ENCODE peak calls at places on chromosomes 1 and 21, in ten cellular contexts. L is endothelial cell of umbilical vein; F is right atrium auricular region; O is stomach; G is CD8-positive, alpha-beta T cell; B is left lung; H is transverse colon; J is lower lobe of right lung; S is H1; Q is CD8-positive, alpha-beta memory T cell. E is an unnamed sample.

GRCh38 chr1:162475539-162476185 is 22.0 kb upstream of the UHMK1 start:
- DNase-seq in F (no peak), G (no peak), H (no peak), S (peak; percentile 61), J (no peak), B (no peak), L (no peak), Q (no peak), O (no peak), E (no peak)

GRCh38 chr1:5990913-5991783 is 1.1 kb downstream of the NPHP4 start:
- DNase-seq in S (no peak), H (peak; percentile 43), J (peak; percentile 66), B (peak; percentile 88), Q (peak; percentile 44), G (peak; percentile 37), L (peak; percentile 33), O (peak; percentile 35), F (no peak), E (no peak)

GRCh38 chr1:222973561-222973960 is 158.7 kb downstream of the DISP1 start:
- DNase-seq in O (no peak), L (no peak), F (no peak), J (no peak), B (no peak), H (no peak), S (no peak), G (no peak), Q (no peak), E (no peak)

GRCh38 chr1:97989094-97989680 is 68.4 kb upstream of the DPYD start:
- DNase-seq in L (no peak), F (no peak), O (no peak), S (no peak), B (no peak), G (no peak), H (no peak), Q (no peak), J (no peak), E (no peak)

GRCh38 chr1:6127587-6128163 is 52.4 kb downstream of the CHD5 start:
- DNase-seq in L (peak; percentile 56), O (peak; percentile 63), Q (peak; percentile 66), B (peak; percentile 94), G (peak; percentile 72), F (no peak), J (peak; percentile 89), H (peak; percentile 77), S (peak; percentile 92), E (no peak)

GRCh38 chr1:220943319-220943718 is 64.1 kb downstream of the HLX start:
- DNase-seq in L (no peak), S (no peak), J (no peak), F (no peak), B (no peak), Q (no peak), H (no peak), G (no peak), O (no peak), E (no peak)

GRCh38 chr1:86758570-86758969 is 54.2 kb downstream of the SH3GLB1 start:
- DNase-seq in J (no peak), Q (no peak), F (no peak), L (no peak), B (no peak), G (no peak), S (no peak), H (peak; percentile 78), O (peak; percentile 45), E (no peak)

GRCh38 chr1:186875874-186876273 is 47.1 kb downstream of the PLA2G4A start:
- DNase-seq in O (no peak), S (no peak), J (no peak), B (no peak), L (no peak), H (no peak), G (no peak), F (no peak), Q (no peak), E (no peak)

GRCh38 chr21:40143822-40144525 is 276.7 kb downstream of the PCP4 start:
- DNase-seq in L (peak; percentile 16), G (peak; percentile 23), F (peak; percentile 65), S (peak; percentile 84), O (peak; percentile 60), Q (no peak), J (no peak), H (peak; percentile 41), B (no peak), E (no peak)

GRCh38 chr1:20819818-20820217 is 32.7 kb upstream of the HP1BP3 start:
- DNase-seq in Q (no peak), F (no peak), O (no peak), G (no peak), L (no peak), J (no peak), S (no peak), H (no peak), B (no peak), E (no peak)

GRCh38 chr1:41623736-41624135 is 139.3 kb upstream of the EDN2 start:
- DNase-seq in J (no peak), S (peak; percentile 32), O (no peak), B (no peak), H (no peak), G (no peak), F (no peak), L (no peak), Q (no peak), E (peak; percentile 71)

GRCh38 chr1:36570016-36570415 is 87.3 kb upstream of the CSF3R start:
- DNase-seq in S (no peak), L (no peak), G (no peak), B (no peak), O (no peak), H (no peak), J (peak; percentile 39), Q (no peak), F (no peak), E (no peak)

GRCh38 chr1:110450928-110451327 is at the start of gene PROK1:
- DNase-seq in O (no peak), G (no peak), L (no peak), B (no peak), Q (no peak), S (no peak), F (no peak), H (no peak), J (no peak), E (no peak)

GRCh38 chr1:162587347-162587746 is 25.8 kb downstream of the UAP1 start:
- DNase-seq in B (no peak), F (no peak), O (peak; percentile 64), L (no peak), G (no peak), J (no peak), H (no peak), Q (no peak), S (no peak), E (no peak)

GRCh38 chr1:225603538-225604354 is 49.2 kb downstream of the ENAH start:
- DNase-seq in L (peak; percentile 87), H (no peak), B (no peak), J (no peak), G (no peak), O (no peak), S (no peak), Q (no peak), F (no peak), E (no peak)

GRCh38 chr1:111960971-111961370 is 28.5 kb downstream of the KCND3 start:
- DNase-seq in G (no peak), S (no peak), B (no peak), H (no peak), J (no peak), Q (no peak), O (no peak), L (no peak), F (no peak), E (no peak)

GRCh38 chr1:111956155-111956817 is 33.2 kb downstream of the KCND3 start:
- DNase-seq in F (no peak), J (no peak), H (no peak), G (no peak), Q (no peak), B (no peak), O (no peak), L (no peak), S (no peak), E (no peak)

GRCh38 chr1:111959436-111959835 is 30.0 kb downstream of the KCND3 start:
- DNase-seq in Q (no peak), F (no peak), J (no peak), B (no peak), G (no peak), H (no peak), S (no peak), O (no peak), L (no peak), E (no peak)

GRCh38 chr1:111958075-111958474 is 31.4 kb downstream of the KCND3 start:
- DNase-seq in B (no peak), J (no peak), G (no peak), H (no peak), S (no peak), F (no peak), O (no peak), L (no peak), Q (no peak), E (no peak)

GRCh38 chr1:111958911-111959310 is 30.6 kb downstream of the KCND3 start:
- DNase-seq in L (no peak), Q (no peak), B (no peak), H (no peak), J (no peak), O (no peak), S (no peak), F (no peak), G (no peak), E (no peak)
- H3K9me3 ChIP-seq in L (no peaks in the 10 kb centered on the region), Q (no peaks in the 10 kb centered on the region), B (no peaks in the 10 kb centered on the region), H (no peaks in the 10 kb centered on the region), J (no peaks in the 10 kb centered on the region), O (no peaks in the 10 kb centered on the region), S (no peaks in the 10 kb centered on the region), F (no peaks in the 10 kb centered on the region), G (no peaks in the 10 kb centered on the region), E (no peaks in the 10 kb centered on the region)

GRCh38 chr1:180261030-180261429 is 31.0 kb downstream of the LHX4 start:
- DNase-seq in S (no peak), B (no peak), Q (no peak), O (no peak), H (no peak), J (no peak), F (no peak), L (no peak), G (no peak), E (no peak)
- H3K27me3 ChIP-seq in S (no peaks in the 10 kb centered on the region), B (peaks cover 78% of the 10 kb centered on the region), Q (peaks cover 16% of the 10 kb centered on the region), O (peaks cover 80% of the 10 kb centered on the region), H (peaks cover 33% of the 10 kb centered on the region), J (peaks cover 54% of the 10 kb centered on the region), F (no peaks in the 10 kb centered on the region), L (no peaks in the 10 kb centered on the region), G (no peaks in the 10 kb centered on the region), E (no peaks in the 10 kb centered on the region)

GRCh38 chr1:232901255-232901654 is 49.2 kb upstream of the NTPCR start:
- DNase-seq in H (no peak), J (no peak), F (no peak), S (no peak), G (no peak), Q (no peak), L (no peak), O (no peak), B (no peak), E (no peak)
- H3K4me3 ChIP-seq in H (no peak overlapping the region), J (no peak overlapping the region), F (no peak overlapping the region), S (no peak overlapping the region), G (no peak overlapping the region), Q (no peak overlapping the region), L (no peak overlapping the region), O (no peak overlapping the region), B (no peak overlapping the region), E (no peak overlapping the region)

DNA sequence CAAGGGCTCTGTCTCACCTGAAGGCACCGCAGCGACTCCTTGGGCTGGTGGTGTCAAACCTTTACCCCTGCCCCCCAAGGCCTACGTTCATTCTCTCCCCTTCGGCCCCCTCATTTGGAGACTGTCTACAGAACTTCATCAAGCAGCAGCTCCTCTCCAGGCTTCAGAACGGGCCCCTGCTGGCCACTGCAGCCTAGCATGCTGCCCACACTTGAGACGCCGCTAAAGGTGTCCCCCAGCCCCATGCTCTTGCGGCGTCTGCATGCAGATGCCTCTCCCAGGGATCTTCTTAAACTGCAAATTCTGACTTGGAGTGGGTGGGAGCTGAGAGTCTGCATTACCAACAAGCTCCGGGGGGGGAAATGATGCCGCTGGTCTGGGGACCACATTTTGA is 104.2 kb downstream of the PRDM2 start:
- DNase-seq in F (no peak), H (no peak), L (no peak), J (no peak), G (no peak), O (no peak), Q (no peak), S (no peak), B (peak; percentile 53), E (no peak)
- H3K9me3 ChIP-seq in F (no peaks in the 10 kb centered on the region), H (no peaks in the 10 kb centered on the region), L (no peaks in the 10 kb centered on the region), J (no peaks in the 10 kb centered on the region), G (no peaks in the 10 kb centered on the region), O (no peaks in the 10 kb centered on the region), Q (no peaks in the 10 kb centered on the region), S (no peaks in the 10 kb centered on the region), B (no peaks in the 10 kb centered on the region), E (no peaks in the 10 kb centered on the region)

E was measured in vagina.